ENCODE peak calls at places on chromosomes 6 and 20, in six cellular contexts. One of them, this sample, is unnamed.
A peak's percentile ranks its signal among the peaks of the same experiment; 100 is the strongest.

GRCh38 chr6:111239455-111239854 is 152.2 kb downstream of the SLC16A10 start:
- DNase-seq in gastrocnemius medialis: no peak
- DNase-seq in OCI-LY7: no peak
- DNase-seq in fibroblast of lung: no peak
- DNase-seq in upper lobe of right lung: no peak
- DNase-seq in A549: no peak
- DNase-seq in this sample: no peak

GRCh38 chr20:1855113-1855512 is 40.1 kb upstream of the SIRPA start:
- DNase-seq in gastrocnemius medialis: no peak
- DNase-seq in upper lobe of right lung: no peak
- DNase-seq in OCI-LY7: no peak
- DNase-seq in fibroblast of lung: no peak
- DNase-seq in A549: no peak
- DNase-seq in this sample: peak; percentile 91

GRCh38 chr6:119974430-119975159 is 625.0 kb upstream of the MAN1A1 start:
- DNase-seq in fibroblast of lung: no peak
- DNase-seq in OCI-LY7: no peak
- DNase-seq in gastrocnemius medialis: no peak
- DNase-seq in upper lobe of right lung: no peak
- DNase-seq in A549: no peak
- DNase-seq in this sample: no peak

GRCh38 chr6:109662192-109662591 is 28.8 kb downstream of the AK9 start:
- DNase-seq in gastrocnemius medialis: no peak
- DNase-seq in OCI-LY7: no peak
- DNase-seq in fibroblast of lung: no peak
- DNase-seq in A549: no peak
- DNase-seq in upper lobe of right lung: no peak
- DNase-seq in this sample: no peak

GRCh38 chr20:50996901-50997830 is 25.7 kb downstream of the KCNG1 start:
- DNase-seq in upper lobe of right lung: no peak
- DNase-seq in A549: no peak
- DNase-seq in gastrocnemius medialis: no peak
- DNase-seq in OCI-LY7: no peak
- DNase-seq in fibroblast of lung: peak; percentile 70
- DNase-seq in this sample: no peak

GRCh38 chr20:48738399-48739304 is 89.1 kb downstream of the PREX1 start:
- DNase-seq in gastrocnemius medialis: no peak
- DNase-seq in OCI-LY7: peak; percentile 39
- DNase-seq in fibroblast of lung: no peak
- DNase-seq in upper lobe of right lung: no peak
- DNase-seq in A549: no peak
- DNase-seq in this sample: no peak

GRCh38 chr20:36575066-36575743 is 1.8 kb downstream of the TGIF2 start:
- DNase-seq in gastrocnemius medialis: peak; percentile 41
- DNase-seq in fibroblast of lung: peak; percentile 60
- DNase-seq in upper lobe of right lung: peak; percentile 68
- DNase-seq in OCI-LY7: peak; percentile 55
- DNase-seq in A549: peak; percentile 35
- DNase-seq in this sample: peak; percentile 68

GRCh38 chr6:112560651-112561050 is 213.5 kb downstream of the RFPL4B start:
- DNase-seq in OCI-LY7: no peak
- DNase-seq in A549: peak; percentile 0
- DNase-seq in gastrocnemius medialis: no peak
- DNase-seq in fibroblast of lung: peak; percentile 7
- DNase-seq in upper lobe of right lung: no peak
- DNase-seq in this sample: no peak

GRCh38 chr6:6678185-6678671 is 89.7 kb downstream of the LY86 start:
- DNase-seq in upper lobe of right lung: no peak
- DNase-seq in OCI-LY7: no peak
- DNase-seq in fibroblast of lung: peak; percentile 47
- DNase-seq in gastrocnemius medialis: no peak
- DNase-seq in A549: peak; percentile 74
- DNase-seq in this sample: no peak

GRCh38 chr20:59518881-59519706 is 85.2 kb upstream of the PHACTR3 start:
- DNase-seq in OCI-LY7: peak; percentile 58
- DNase-seq in upper lobe of right lung: no peak
- DNase-seq in gastrocnemius medialis: no peak
- DNase-seq in A549: peak; percentile 65
- DNase-seq in fibroblast of lung: peak; percentile 28
- DNase-seq in this sample: peak; percentile 81

GRCh38 chr20:14232650-14233049 is 104.8 kb downstream of the FLRT3 start:
- DNase-seq in gastrocnemius medialis: no peak
- DNase-seq in upper lobe of right lung: no peak
- DNase-seq in A549: no peak
- DNase-seq in OCI-LY7: no peak
- DNase-seq in fibroblast of lung: no peak
- DNase-seq in this sample: no peak

GRCh38 chr6:56758120-56758519 is 115.4 kb upstream of the DST start:
- DNase-seq in A549: no peak
- DNase-seq in gastrocnemius medialis: no peak
- DNase-seq in upper lobe of right lung: no peak
- DNase-seq in OCI-LY7: no peak
- DNase-seq in fibroblast of lung: peak; percentile 51
- DNase-seq in this sample: no peak

GRCh38 chr6:11222385-11223277 is 9.8 kb downstream of the NEDD9 start:
- DNase-seq in gastrocnemius medialis: no peak
- DNase-seq in A549: peak; percentile 9
- DNase-seq in fibroblast of lung: no peak
- DNase-seq in upper lobe of right lung: no peak
- DNase-seq in OCI-LY7: no peak
- DNase-seq in this sample: no peak

GRCh38 chr20:57660510-57661199 is 40.4 kb upstream of the ZBP1 start:
- DNase-seq in OCI-LY7: no peak
- DNase-seq in upper lobe of right lung: peak; percentile 43
- DNase-seq in A549: no peak
- DNase-seq in gastrocnemius medialis: peak; percentile 4
- DNase-seq in fibroblast of lung: no peak
- DNase-seq in this sample: no peak

GRCh38 chr20:13778827-13779226 is 5.9 kb downstream of the ESF1 start:
- DNase-seq in A549: no peak
- DNase-seq in upper lobe of right lung: no peak
- DNase-seq in fibroblast of lung: no peak
- DNase-seq in gastrocnemius medialis: no peak
- DNase-seq in OCI-LY7: peak; percentile 50
- DNase-seq in this sample: no peak

GRCh38 chr6:167699141-167700036 is 127.3 kb upstream of the AFDN start:
- DNase-seq in OCI-LY7: peak; percentile 81
- DNase-seq in upper lobe of right lung: peak; percentile 85
- DNase-seq in fibroblast of lung: peak; percentile 29
- DNase-seq in A549: no peak
- DNase-seq in gastrocnemius medialis: peak; percentile 42
- DNase-seq in this sample: no peak

GRCh38 chr20:56400001-56400640 is 7.7 kb downstream of the CSTF1 start:
- DNase-seq in gastrocnemius medialis: no peak
- DNase-seq in upper lobe of right lung: no peak
- DNase-seq in OCI-LY7: peak; percentile 66
- DNase-seq in A549: peak; percentile 71
- DNase-seq in fibroblast of lung: peak; percentile 56
- DNase-seq in this sample: peak; percentile 66

GRCh38 chr6:135299256-135299655 is 118.1 kb downstream of the MYB start:
- DNase-seq in fibroblast of lung: peak; percentile 69
- DNase-seq in OCI-LY7: no peak
- DNase-seq in gastrocnemius medialis: no peak
- DNase-seq in upper lobe of right lung: no peak
- DNase-seq in A549: peak; percentile 3
- DNase-seq in this sample: no peak

GRCh38 chr20:13262701-13263335 is 41.7 kb downstream of the ISM1 start:
- DNase-seq in OCI-LY7: no peak
- DNase-seq in A549: no peak
- DNase-seq in gastrocnemius medialis: no peak
- DNase-seq in upper lobe of right lung: no peak
- DNase-seq in fibroblast of lung: no peak
- DNase-seq in this sample: peak; percentile 65

GRCh38 chr6:26216015-26216885 is 129.0 kb downstream of the HFE start:
- DNase-seq in OCI-LY7: peak; percentile 98
- DNase-seq in A549: no peak
- DNase-seq in fibroblast of lung: peak; percentile 98
- DNase-seq in gastrocnemius medialis: no peak
- DNase-seq in upper lobe of right lung: no peak
- DNase-seq in this sample: no peak

GRCh38 chr20:8389381-8390368 is 257.6 kb downstream of the PLCB1 start:
- DNase-seq in upper lobe of right lung: no peak
- DNase-seq in A549: peak; percentile 51
- DNase-seq in fibroblast of lung: peak; percentile 42
- DNase-seq in OCI-LY7: peak; percentile 75
- DNase-seq in gastrocnemius medialis: no peak
- DNase-seq in this sample: peak; percentile 27
- H3K4me1 ChIP-seq in upper lobe of right lung: peaks cover 3% of the 10 kb centered on the region
- H3K4me1 ChIP-seq in A549: no peaks in the 10 kb centered on the region
- H3K4me1 ChIP-seq in fibroblast of lung: peaks cover 21% of the 10 kb centered on the region
- H3K4me1 ChIP-seq in OCI-LY7: peaks cover 89% of the 10 kb centered on the region
- H3K4me1 ChIP-seq in gastrocnemius medialis: peaks cover 28% of the 10 kb centered on the region
- H3K4me1 ChIP-seq in this sample: peaks cover 27% of the 10 kb centered on the region

DNA sequence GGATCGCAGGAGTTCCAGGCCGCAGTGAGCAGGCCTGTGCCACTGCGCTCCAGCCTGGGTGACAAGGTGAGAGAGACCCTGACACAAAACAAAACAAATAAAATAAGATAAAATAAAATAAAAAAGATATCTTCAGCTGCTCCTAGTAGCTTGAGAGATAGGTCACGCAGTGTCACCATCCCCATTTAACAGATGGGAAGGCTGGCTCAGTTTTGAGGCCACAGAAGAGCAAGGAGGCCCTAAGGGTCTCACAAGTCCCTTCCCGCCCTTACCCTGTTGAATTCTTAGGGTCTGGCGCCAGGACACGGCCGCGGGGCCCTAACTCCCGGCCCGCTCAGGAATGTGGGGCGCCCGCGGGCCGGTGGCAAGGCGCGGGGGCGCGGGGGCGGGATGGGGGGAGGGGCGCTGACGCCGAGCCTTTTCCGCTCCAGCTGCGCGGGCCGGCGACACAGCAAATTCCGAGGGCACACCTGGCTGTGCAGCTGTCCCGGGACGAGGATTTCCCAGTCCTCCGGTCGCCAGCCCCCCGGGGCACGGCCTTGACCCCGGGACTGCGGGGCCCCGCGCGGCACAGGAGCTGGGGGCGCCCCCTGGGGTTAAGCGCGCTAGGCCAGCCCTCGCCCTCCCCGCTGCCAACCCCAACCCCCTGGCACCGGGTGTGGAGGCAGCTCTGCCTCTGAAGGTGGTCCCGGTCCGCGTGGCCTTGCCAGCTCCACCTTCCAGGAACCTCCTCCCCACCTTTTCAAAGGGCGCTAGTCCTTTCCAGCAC is 10.3 kb upstream of the R3HDML start:
- DNase-seq in OCI-LY7: no peak
- DNase-seq in fibroblast of lung: no peak
- DNase-seq in gastrocnemius medialis: no peak
- DNase-seq in A549: no peak
- DNase-seq in upper lobe of right lung: peak; percentile 60
- DNase-seq in this sample: peak; percentile 42
- TF ChIP-seq CTCF in OCI-LY7: no peak
- TF ChIP-seq CTCF in fibroblast of lung: no peak
- TF ChIP-seq CTCF in gastrocnemius medialis: no peak
- TF ChIP-seq CTCF in A549: no peak
- TF ChIP-seq CTCF in upper lobe of right lung: no peak
- TF ChIP-seq CTCF in this sample: no peak

DNA sequence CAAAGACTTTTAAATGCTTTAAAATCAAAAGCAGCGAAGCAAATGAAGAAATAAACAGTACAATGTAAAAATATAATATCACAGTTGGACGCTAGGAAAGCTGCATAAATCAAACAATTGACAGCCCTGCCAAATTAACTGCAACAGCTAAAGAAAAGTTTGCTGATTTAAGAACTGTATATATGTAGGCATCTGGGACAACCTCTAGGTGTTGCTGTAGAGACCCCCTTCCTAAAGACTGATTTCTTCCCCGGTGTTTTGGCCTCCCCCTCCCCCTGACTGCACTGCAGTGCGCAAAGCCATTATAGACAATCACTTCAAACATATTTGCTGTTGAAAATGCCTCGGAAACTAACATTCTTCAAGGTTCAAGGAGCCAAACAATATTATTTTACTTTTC is 1.1 kb downstream of the ELOVL4 start:
- DNase-seq in A549: peak; percentile 23
- DNase-seq in fibroblast of lung: peak; percentile 42
- DNase-seq in gastrocnemius medialis: no peak
- DNase-seq in upper lobe of right lung: no peak
- DNase-seq in OCI-LY7: peak; percentile 1
- DNase-seq in this sample: no peak
- H3K4me3 ChIP-seq in A549: peak overlapping the region; percentile 60
- H3K4me3 ChIP-seq in fibroblast of lung: peak overlapping the region; percentile 73
- H3K4me3 ChIP-seq in gastrocnemius medialis: no peak overlapping the region
- H3K4me3 ChIP-seq in upper lobe of right lung: peak overlapping the region; percentile 47
- H3K4me3 ChIP-seq in OCI-LY7: no peak overlapping the region
- H3K4me3 ChIP-seq in this sample: no peak overlapping the region

GRCh38 chr20:62643521-62644043 is 1.3 kb downstream of the SLCO4A1 start:
- DNase-seq in upper lobe of right lung: no peak
- DNase-seq in fibroblast of lung: no peak
- DNase-seq in A549: no peak
- DNase-seq in OCI-LY7: no peak
- DNase-seq in gastrocnemius medialis: no peak
- DNase-seq in this sample: no peak
- H3K4me1 ChIP-seq in upper lobe of right lung: peaks cover 12% of the 10 kb centered on the region
- H3K4me1 ChIP-seq in fibroblast of lung: no peaks in the 10 kb centered on the region
- H3K4me1 ChIP-seq in A549: peaks cover 5% of the 10 kb centered on the region
- H3K4me1 ChIP-seq in OCI-LY7: peaks cover 57% of the 10 kb centered on the region
- H3K4me1 ChIP-seq in gastrocnemius medialis: peaks cover 27% of the 10 kb centered on the region
- H3K4me1 ChIP-seq in this sample: peaks cover 16% of the 10 kb centered on the region

GRCh38 chr20:11431613-11432012 is 486.1 kb upstream of the BTBD3 start:
- DNase-seq in upper lobe of right lung: no peak
- DNase-seq in fibroblast of lung: peak; percentile 89
- DNase-seq in A549: no peak
- DNase-seq in OCI-LY7: no peak
- DNase-seq in gastrocnemius medialis: no peak
- DNase-seq in this sample: no peak
- TF ChIP-seq CTCF in upper lobe of right lung: no peak
- TF ChIP-seq CTCF in fibroblast of lung: no peak
- TF ChIP-seq CTCF in A549: no peak
- TF ChIP-seq CTCF in OCI-LY7: no peak
- TF ChIP-seq CTCF in gastrocnemius medialis: no peak
- TF ChIP-seq CTCF in this sample: no peak

GRCh38 chr6:160348552-160349441 is 619 bp downstream of the SLC22A3 start:
- DNase-seq in gastrocnemius medialis: peak; percentile 39
- DNase-seq in upper lobe of right lung: peak; percentile 85
- DNase-seq in A549: peak; percentile 44
- DNase-seq in OCI-LY7: no peak
- DNase-seq in fibroblast of lung: peak; percentile 44
- DNase-seq in this sample: peak; percentile 52
- H3K4me3 ChIP-seq in gastrocnemius medialis: peak overlapping the region; percentile 78
- H3K4me3 ChIP-seq in upper lobe of right lung: peak overlapping the region; percentile 54
- H3K4me3 ChIP-seq in A549: peak overlapping the region; percentile 93
- H3K4me3 ChIP-seq in OCI-LY7: no peak overlapping the region
- H3K4me3 ChIP-seq in fibroblast of lung: peak overlapping the region; percentile 41
- H3K4me3 ChIP-seq in this sample: peak overlapping the region; percentile 57

GRCh38 chr20:458766-459165 is 3.6 kb downstream of the TBC1D20 start:
- DNase-seq in A549: no peak
- DNase-seq in fibroblast of lung: no peak
- DNase-seq in upper lobe of right lung: no peak
- DNase-seq in gastrocnemius medialis: no peak
- DNase-seq in OCI-LY7: no peak
- DNase-seq in this sample: no peak
- H3K4me1 ChIP-seq in A549: peaks cover 25% of the 10 kb centered on the region
- H3K4me1 ChIP-seq in fibroblast of lung: peaks cover 8% of the 10 kb centered on the region
- H3K4me1 ChIP-seq in upper lobe of right lung: peaks cover 30% of the 10 kb centered on the region
- H3K4me1 ChIP-seq in gastrocnemius medialis: peaks cover 40% of the 10 kb centered on the region
- H3K4me1 ChIP-seq in OCI-LY7: peaks cover 25% of the 10 kb centered on the region
- H3K4me1 ChIP-seq in this sample: peaks cover 15% of the 10 kb centered on the region

This sample was measured in Caco-2.